ENCODE peak calls at places on chromosomes 5 and 9, in seven cellular contexts. R, Y, G, E, P, K and N are unnamed samples.

GRCh38 chr9:91034521-91034920 is 232.9 kb downstream of the SYK start:
- DNase-seq in E (no peak), K (peak), Y (no peak), P (no peak), R (no peak), G (no peak), N (no peak)

GRCh38 chr9:82021198-82021597 is 32.6 kb downstream of the SPATA31D1 start:
- DNase-seq in Y (no peak), R (no peak), K (no peak), E (no peak), G (no peak), P (peak), N (no peak)

GRCh38 chr5:179907570-179908324 is at the start of gene TBC1D9B:
- DNase-seq in R (peak), K (peak), E (peak), Y (peak), P (peak), G (peak), N (peak)

GRCh38 chr9:13026956-13027355 is 252.1 kb downstream of the LURAP1L start:
- DNase-seq in R (no peak), K (no peak), Y (no peak), E (no peak), P (no peak), G (no peak), N (no peak)

GRCh38 chr5:502325-503079 is 21.7 kb downstream of the SLC9A3 start:
- DNase-seq in G (no peak), Y (no peak), R (no peak), K (no peak), E (no peak), P (no peak), N (no peak)

GRCh38 chr5:149216515-149216914 is 55.1 kb upstream of the AFAP1L1 start:
- DNase-seq in Y (no peak), P (no peak), G (no peak), R (no peak), E (no peak), K (no peak), N (no peak)

GRCh38 chr5:96336351-96336985 is 96.6 kb downstream of the PCSK1 start:
- DNase-seq in P (peak), K (no peak), R (peak), G (no peak), E (no peak), Y (no peak), N (no peak)

GRCh38 chr9:137978262-137978714 is 100.7 kb downstream of the CACNA1B start:
- DNase-seq in P (no peak), E (no peak), K (peak), G (no peak), R (no peak), Y (no peak), N (no peak)

GRCh38 chr5:6732634-6733410 is 19.6 kb downstream of the TENT4A start:
- DNase-seq in R (no peak), P (no peak), K (peak), G (no peak), Y (no peak), E (no peak), N (no peak)

GRCh38 chr9:69121155-69122085 is 52.7 kb upstream of the TJP2 start:
- DNase-seq in P (peak), E (peak), G (peak), Y (no peak), K (peak), R (peak), N (no peak)

GRCh38 chr5:3019045-3019444 is 267.6 kb upstream of the IRX2 start:
- DNase-seq in R (no peak), Y (no peak), P (no peak), K (no peak), G (no peak), E (no peak), N (no peak)

GRCh38 chr5:154071799-154072781 is 33.3 kb downstream of the MFAP3 start:
- DNase-seq in Y (peak), P (peak), R (peak), K (peak), G (peak), E (peak), N (peak)

GRCh38 chr5:114838937-114839336 is 330.8 kb downstream of the TRIM36 start:
- DNase-seq in K (no peak), R (no peak), P (no peak), E (no peak), G (no peak), Y (no peak), N (no peak)

GRCh38 chr9:90124961-90125360 is 517.7 kb downstream of the DIRAS2 start:
- DNase-seq in E (no peak), K (no peak), R (no peak), P (no peak), G (no peak), Y (no peak), N (no peak)

GRCh38 chr9:98130576-98131228 is 11.7 kb upstream of the TRIM14 start:
- DNase-seq in K (no peak), G (no peak), Y (no peak), R (no peak), P (no peak), E (no peak), N (no peak)

GRCh38 chr5:84986688-84987087 is 602.0 kb upstream of the EDIL3 start:
- DNase-seq in K (no peak), P (no peak), G (no peak), Y (no peak), R (no peak), E (no peak), N (no peak)

GRCh38 chr5:42636425-42636824 is 120.2 kb upstream of the CCDC152 start:
- DNase-seq in P (no peak), Y (no peak), G (no peak), K (no peak), R (no peak), E (no peak), N (no peak)

GRCh38 chr5:6465831-6466790 is 17.5 kb downstream of the UBE2QL1 start:
- DNase-seq in R (no peak), E (no peak), P (no peak), G (no peak), K (no peak), Y (no peak), N (no peak)

GRCh38 chr9:109264865-109265532 is 55.9 kb downstream of the EPB41L4B start:
- DNase-seq in R (no peak), G (no peak), Y (no peak), K (peak), E (no peak), P (no peak), N (no peak)

GRCh38 chr9:20996809-20997208 is 34.6 kb downstream of the HACD4 start:
- DNase-seq in G (no peak), P (no peak), R (no peak), Y (no peak), E (no peak), K (no peak), N (no peak)

GRCh38 chr5:26761040-26761439 is 277.3 kb downstream of the CDH9 start:
- DNase-seq in K (no peak), R (no peak), E (no peak), P (no peak), G (no peak), Y (no peak), N (no peak)

GRCh38 chr5:31781772-31782171 is 142.8 kb downstream of the PDZD2 start:
- DNase-seq in G (no peak), R (no peak), K (no peak), Y (no peak), P (no peak), E (no peak), N (no peak)

GRCh38 chr5:141875795-141876627 is 2.2 kb downstream of the PCDH1 start:
- DNase-seq in Y (no peak), P (no peak), K (no peak), E (no peak), R (no peak), G (no peak), N (no peak)

GRCh38 chr5:1016476-1016875 is 7.9 kb downstream of the NKD2 start:
- DNase-seq in G (no peak), R (no peak), K (no peak), Y (no peak), E (no peak), P (no peak), N (no peak)

GRCh38 chr9:135248721-135249120 is 161.3 kb downstream of the OLFM1 start:
- DNase-seq in Y (no peak), P (no peak), R (no peak), G (no peak), K (peak), E (no peak), N (no peak)

GRCh38 chr5:128649183-128649582 is 111.1 kb upstream of the FBN2 start:
- DNase-seq in E (no peak), R (no peak), K (no peak), Y (no peak), G (no peak), P (no peak), N (no peak)

GRCh38 chr9:94805585-94805984 is 79.1 kb downstream of the AOPEP start:
- DNase-seq in E (no peak), G (no peak), Y (peak), P (no peak), R (peak), K (no peak), N (no peak)

GRCh38 chr5:101390317-101390908 is 487.3 kb upstream of the ST8SIA4 start:
- DNase-seq in E (no peak), G (no peak), P (peak), Y (peak), R (no peak), K (no peak), N (no peak)

GRCh38 chr9:22097712-22098111 is 88.6 kb upstream of the CDKN2B start:
- DNase-seq in K (no peak), P (no peak), Y (no peak), E (no peak), R (no peak), G (no peak), N (no peak)

GRCh38 chr9:96782241-96782640 is 4.4 kb upstream of the ZNF510 start:
- DNase-seq in P (no peak), E (no peak), G (no peak), Y (no peak), R (no peak), K (no peak), N (no peak)

GRCh38 chr9:93894691-93895079 is 60.5 kb downstream of the BARX1 start:
- DNase-seq in R (no peak), K (no peak), E (no peak), P (no peak), Y (no peak), G (no peak), N (peak)

GRCh38 chr5:178067705-178068104 is 45.6 kb upstream of the N4BP3 start:
- DNase-seq in E (no peak), Y (no peak), R (no peak), G (no peak), P (no peak), K (no peak), N (no peak)

GRCh38 chr9:89477811-89478583 is 19.9 kb downstream of the SEMA4D start:
- DNase-seq in G (no peak), E (no peak), R (no peak), Y (no peak), P (peak), K (peak), N (no peak)

DNA sequence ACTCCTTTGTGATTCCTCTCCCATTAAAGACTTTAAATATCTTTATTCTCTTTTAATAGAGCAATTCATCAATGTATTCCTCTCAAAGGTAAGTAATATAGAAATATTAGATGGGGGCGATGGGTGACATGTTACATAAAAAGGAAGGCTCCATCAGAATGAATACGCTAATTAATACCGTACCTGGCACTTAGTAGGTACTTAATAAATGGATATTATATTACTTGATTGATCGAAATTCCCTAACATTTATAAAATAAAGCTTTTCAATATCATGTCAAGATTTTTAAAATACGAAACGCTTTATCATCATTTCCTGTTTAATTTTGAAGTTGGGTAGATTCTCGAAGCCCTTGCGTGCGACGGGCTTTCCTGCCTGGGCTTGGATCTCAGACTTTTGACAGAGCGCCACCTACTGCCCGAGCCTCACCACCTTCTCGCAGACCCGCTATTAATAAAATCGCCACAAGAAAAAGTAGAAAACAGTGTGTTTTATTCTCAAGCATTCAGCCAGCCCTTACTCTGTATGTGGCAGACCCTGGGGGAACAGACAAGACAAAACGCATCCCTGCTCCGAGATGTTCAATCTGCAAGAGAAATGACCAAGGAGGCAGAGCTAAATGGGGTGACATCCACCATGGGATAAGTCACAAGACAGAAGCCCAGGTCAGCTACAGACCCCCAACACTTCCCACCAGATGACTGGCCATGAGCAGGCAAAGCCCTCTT is 99.3 kb downstream of the C5orf15 start:
- DNase-seq in E (peak), R (peak), Y (peak), K (peak), G (peak), P (peak), N (no peak)
- TF ChIP-seq CTCF in E (peak), R (peak), Y (peak), K (peak), G (no peak), P (peak), N (peak)

GRCh38 chr5:150458819-150459557 is 9.4 kb upstream of the RPS14 start:
- DNase-seq in Y (no peak), K (peak), P (peak), R (peak), E (peak), G (peak), N (peak)
- TF ChIP-seq CTCF in Y (peak), K (peak), P (peak), R (peak), E (peak), G (no peak), N (peak)

DNA sequence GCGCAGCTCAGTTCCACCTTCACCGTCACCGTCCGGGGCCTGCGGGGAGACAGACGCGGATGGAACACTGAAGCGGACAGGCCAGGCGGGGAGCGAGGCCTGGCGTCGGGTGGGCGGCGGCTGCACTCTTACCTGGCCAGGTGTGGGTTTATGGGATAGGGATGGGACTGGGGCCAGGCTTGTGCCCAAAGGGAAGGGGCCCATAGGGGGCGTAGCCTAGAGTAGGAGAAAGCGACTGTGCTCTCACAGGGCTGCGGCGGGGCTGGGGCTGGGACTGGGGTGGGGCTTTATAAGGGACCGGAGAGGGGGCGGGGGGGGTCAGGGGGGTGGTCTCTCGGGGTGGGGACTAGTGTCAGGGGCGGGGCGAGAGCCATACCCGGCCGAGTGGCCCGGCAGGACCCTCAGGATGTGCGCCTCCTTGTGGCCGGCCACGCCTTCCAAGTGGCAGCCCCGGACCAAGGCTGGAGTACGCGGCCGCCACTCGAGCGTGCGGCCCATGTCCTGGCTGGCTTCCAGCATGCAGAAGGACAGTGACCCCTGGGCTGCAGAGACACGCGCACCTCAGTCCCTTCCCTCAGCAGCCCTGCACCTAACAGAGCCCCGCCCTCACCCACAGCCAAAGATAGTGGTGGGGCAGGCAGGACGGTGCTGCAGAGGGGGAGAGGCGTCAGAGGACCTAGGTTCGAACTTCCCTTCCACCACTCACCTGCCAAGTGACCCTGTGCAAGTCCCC is 22.8 kb downstream of the FPGS start:
- DNase-seq in K (peak), E (no peak), Y (no peak), G (no peak), P (peak), R (peak), N (no peak)
- TF ChIP-seq CTCF in K (peak), E (peak), Y (no peak), G (no peak), P (peak), R (peak), N (peak)

DNA sequence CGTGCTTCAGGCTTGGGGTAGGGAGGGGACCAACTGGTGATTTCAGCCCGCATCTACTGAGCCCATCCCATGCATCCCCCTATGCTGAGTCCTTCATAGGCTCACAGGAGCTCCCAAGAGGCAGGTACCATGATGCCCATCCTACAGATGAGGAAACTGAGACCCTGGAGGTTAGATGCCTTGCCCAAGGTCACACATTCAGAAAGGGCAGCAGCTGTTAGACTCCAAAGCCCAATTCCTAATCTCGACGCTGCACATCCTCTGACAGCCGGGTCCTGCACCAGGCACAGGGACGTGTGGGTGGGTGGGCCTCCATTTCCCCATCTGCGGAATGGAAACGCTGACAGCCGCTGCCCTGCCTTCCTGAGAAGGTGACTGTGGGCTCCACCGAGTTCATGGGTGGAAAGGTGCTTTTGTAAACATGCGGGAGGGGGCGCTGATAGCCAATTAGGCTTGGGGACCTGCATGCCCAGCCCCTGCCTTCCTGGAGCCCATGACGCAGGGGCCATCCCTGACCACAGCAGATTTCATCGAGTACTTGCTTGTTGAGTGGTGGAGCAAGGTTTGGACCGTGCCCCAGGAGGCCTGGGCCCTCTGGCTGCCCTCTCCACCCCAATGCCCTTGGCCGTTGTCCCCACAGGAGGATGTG is 2.2 kb downstream of the DNM1 start:
- DNase-seq in Y (no peak), P (no peak), R (no peak), E (no peak), K (no peak), G (no peak), N (no peak)
- TF ChIP-seq CTCF in Y (no peak), P (no peak), R (no peak), E (no peak), K (no peak), G (no peak), N (no peak)

GRCh38 chr9:125075997-125076396 is 67.3 kb downstream of the SCAI start:
- DNase-seq in P (no peak), G (no peak), R (no peak), E (no peak), K (no peak), Y (no peak), N (no peak)

GRCh38 chr9:125085703-125086477 is 57.4 kb downstream of the SCAI start:
- DNase-seq in G (no peak), K (no peak), R (no peak), Y (no peak), E (no peak), P (no peak), N (no peak)

GRCh38 chr9:125074976-125075375 is 68.4 kb downstream of the SCAI start:
- DNase-seq in K (no peak), Y (no peak), E (no peak), R (no peak), P (no peak), G (no peak), N (no peak)

DNA sequence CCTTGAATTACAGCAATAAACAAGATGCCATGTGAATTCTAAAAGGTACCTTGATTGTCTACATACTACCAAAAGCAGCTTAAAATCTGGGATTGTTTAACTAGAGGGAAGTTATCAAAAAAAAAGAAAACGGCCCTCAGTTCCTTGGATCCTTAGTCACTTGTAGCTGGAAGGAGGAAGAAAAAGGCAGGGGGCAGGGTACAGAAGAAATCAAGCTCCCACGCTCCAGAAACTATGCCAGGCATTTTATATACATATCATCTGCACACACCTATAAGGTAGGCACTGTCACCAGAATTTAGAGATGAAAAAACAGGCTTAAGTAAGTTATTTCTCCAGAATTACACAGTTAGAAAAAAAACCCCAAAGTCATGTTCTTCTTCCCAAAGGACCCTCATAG is 63.4 kb downstream of the SCAI start:
- DNase-seq in K (no peak), Y (no peak), G (no peak), P (no peak), E (no peak), R (no peak), N (no peak)
- TF ChIP-seq CTCF in K (no peak), Y (no peak), G (no peak), P (no peak), E (no peak), R (no peak), N (no peak)

DNA sequence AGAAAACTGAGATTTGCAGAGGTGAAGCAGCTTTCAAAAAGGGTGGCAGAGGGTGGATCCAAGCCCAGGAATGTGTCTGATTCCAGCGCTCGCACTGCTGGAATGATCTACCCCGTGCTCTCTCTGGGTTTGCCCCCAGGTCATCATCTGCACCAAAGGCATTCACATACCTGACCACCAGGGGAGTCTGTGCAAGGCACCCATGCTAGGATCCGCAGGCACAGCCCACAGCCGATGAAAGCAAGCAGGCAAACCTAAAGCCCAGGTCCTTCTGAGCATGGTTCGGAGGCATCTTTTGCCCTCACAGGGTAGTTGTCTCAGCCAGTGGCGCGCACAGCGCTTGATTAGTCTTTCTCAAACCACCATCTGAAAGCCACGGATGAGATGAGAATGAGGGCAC is 56.6 kb downstream of the TEK start:
- DNase-seq in G (no peak), E (no peak), Y (no peak), K (no peak), R (no peak), P (no peak), N (no peak)
- TF ChIP-seq CTCF in G (no peak), E (no peak), Y (no peak), K (no peak), R (no peak), P (no peak), N (no peak)